ENCODE peak calls at places on chromosome 2, in six cellular contexts. F is NCI-H2081; L is effector memory CD4-positive, alpha-beta T cell; S is EL; Z is body of pancreas; Y is adrenal gland. D is an unnamed sample.

GRCh38 chr2:65299246-65299645 is 71.6 kb downstream of the ACTR2 start:
- DNase-seq in Y (no peak), S (peak; percentile 59), L (no peak), F (no peak), Z (no peak), D (peak; percentile 52)

GRCh38 chr2:14826518-14826917 is 194.0 kb downstream of the LRATD1 start:
- DNase-seq in Z (no peak), S (no peak), Y (no peak), L (no peak), F (no peak), D (no peak)

GRCh38 chr2:128362889-128363228 is 44.2 kb upstream of the HS6ST1 start:
- DNase-seq in Z (no peak), F (no peak), Y (no peak), L (no peak), S (peak; percentile 94), D (peak; percentile 71)

GRCh38 chr2:148201075-148202004 is 180.4 kb downstream of the MBD5 start:
- DNase-seq in L (no peak), Y (peak; percentile 11), Z (peak; percentile 59), S (peak; percentile 50), F (peak; percentile 7), D (peak; percentile 36)

GRCh38 chr2:191050640-191050987 is 36.6 kb upstream of the STAT1 start:
- DNase-seq in S (peak; percentile 93), F (no peak), Z (no peak), L (no peak), Y (no peak), D (peak; percentile 75)

GRCh38 chr2:189862751-189863150 is 78.5 kb downstream of the PMS1 start:
- DNase-seq in Z (no peak), S (peak; percentile 12), F (no peak), Y (no peak), L (no peak), D (no peak)

GRCh38 chr2:75558786-75559428 is 1.8 kb downstream of the EVA1A start:
- DNase-seq in Z (no peak), Y (no peak), S (peak; percentile 51), F (no peak), L (no peak), D (peak; percentile 39)

GRCh38 chr2:240258685-240259084 is 118.2 kb upstream of the OTOS start:
- DNase-seq in Y (no peak), Z (no peak), L (no peak), F (no peak), S (no peak), D (no peak)

GRCh38 chr2:178499640-178500039 is 19.4 kb downstream of the PLEKHA3 start:
- DNase-seq in L (no peak), Y (no peak), S (no peak), Z (no peak), F (no peak), D (no peak)